ENCODE peak calls at places on chromosomes 12 and 14, in five cellular contexts. F is endothelial cell of umbilical vein, B is lung, X is IMR-90, D is adrenal gland. M is an unnamed sample. For H3K4me1, the result is how much of the 10 kb centered on the place peaks cover.

GRCh38 chr12:97960225-97960624 is 497.6 kb downstream of the RMST start:
- DNase-seq in F (no peak), B (no peak), X (no peak), D (no peak), M (peak)

GRCh38 chr14:23339506-23340268 is 13.0 kb downstream of the SLC22A17 start:
- DNase-seq in F (no peak), B (no peak), X (no peak), D (no peak), M (no peak)

GRCh38 chr12:96015672-96016071 is 19.5 kb upstream of the HAL start:
- DNase-seq in F (peak), B (no peak), X (peak), D (peak), M (peak)

GRCh38 chr14:64673748-64674147 is 30.5 kb upstream of the PLEKHG3 start:
- DNase-seq in F (no peak), B (no peak), X (no peak), D (no peak), M (no peak)

GRCh38 chr12:2640709-2641108 is 154.1 kb upstream of the FKBP4 start:
- DNase-seq in F (peak), B (peak), X (peak), D (peak), M (peak)

GRCh38 chr14:84584526-84584925 is 945.4 kb upstream of the FLRT2 start:
- DNase-seq in F (no peak), B (no peak), X (no peak), D (no peak), M (no peak)

GRCh38 chr14:75861161-75861621 is 120.6 kb downstream of the TGFB3 start:
- DNase-seq in F (no peak), B (no peak), X (peak), D (no peak), M (peak)

GRCh38 chr12:65335021-65335714 is 56.7 kb downstream of the MSRB3 start:
- DNase-seq in F (peak), B (no peak), X (peak), D (no peak), M (no peak)

GRCh38 chr12:108828774-108829173 is 28.6 kb downstream of the SSH1 start:
- DNase-seq in F (peak), B (no peak), X (peak), D (no peak), M (no peak)
- H3K4me1 ChIP-seq in F (half or more), B (half or more), X (under half), D (under half), M (under half)

GRCh38 chr12:18415227-18415626 is 153.9 kb downstream of the PIK3C2G start:
- DNase-seq in F (no peak), B (no peak), X (no peak), D (no peak), M (no peak)
- TF ChIP-seq CTCF in F (no peak), B (no peak), X (no peak), D (no peak), M (peak)

DNA sequence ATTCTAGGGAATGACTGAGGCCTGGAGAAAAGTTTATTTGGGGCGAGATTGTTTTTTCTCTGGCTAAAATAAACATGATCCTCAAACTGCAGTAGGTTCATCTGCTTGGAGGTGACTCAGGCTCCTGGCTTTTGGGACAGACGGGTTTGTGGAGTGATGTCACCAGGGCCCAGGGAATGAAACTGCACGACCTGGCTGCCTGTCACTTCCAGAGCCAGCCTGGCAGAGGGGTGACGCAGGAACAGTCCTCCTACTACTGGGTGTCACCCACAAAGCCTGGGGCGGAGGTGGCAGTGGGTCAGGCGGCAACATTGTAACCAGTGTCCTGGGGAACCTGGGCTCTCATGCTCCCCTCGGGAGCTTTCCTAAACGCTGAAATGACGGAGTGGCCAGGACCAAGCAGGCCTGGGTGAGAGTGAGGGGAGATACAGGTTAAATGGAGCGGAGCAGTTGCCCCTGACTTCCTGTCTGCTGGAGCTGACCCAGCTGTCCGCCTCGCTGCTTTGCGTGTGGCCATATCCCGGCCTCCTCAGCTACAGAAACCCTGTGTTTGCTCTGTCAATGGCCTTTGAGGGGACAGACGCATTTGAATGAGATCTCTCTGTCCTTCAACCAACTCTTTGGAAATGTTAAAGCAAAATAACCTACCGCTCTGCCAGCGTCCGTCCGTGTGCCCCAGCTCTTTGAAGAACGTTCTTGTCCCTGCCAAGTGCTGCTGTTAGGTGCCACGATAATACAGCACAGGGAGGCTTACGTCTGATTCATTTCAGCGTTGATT is 6.5 kb downstream of the HIP1R start:
- DNase-seq in F (no peak), B (no peak), X (peak), D (peak), M (peak)
- H3K4me1 ChIP-seq in F (under half), B (under half), X (under half), D (under half), M (under half)

GRCh38 chr14:52661314-52661713 is 34.0 kb downstream of the ERO1A start:
- DNase-seq in F (no peak), B (no peak), X (no peak), D (no peak), M (no peak)
- TF ChIP-seq CTCF in F (no peak), B (no peak), X (no peak), D (no peak), M (no peak)

DNA sequence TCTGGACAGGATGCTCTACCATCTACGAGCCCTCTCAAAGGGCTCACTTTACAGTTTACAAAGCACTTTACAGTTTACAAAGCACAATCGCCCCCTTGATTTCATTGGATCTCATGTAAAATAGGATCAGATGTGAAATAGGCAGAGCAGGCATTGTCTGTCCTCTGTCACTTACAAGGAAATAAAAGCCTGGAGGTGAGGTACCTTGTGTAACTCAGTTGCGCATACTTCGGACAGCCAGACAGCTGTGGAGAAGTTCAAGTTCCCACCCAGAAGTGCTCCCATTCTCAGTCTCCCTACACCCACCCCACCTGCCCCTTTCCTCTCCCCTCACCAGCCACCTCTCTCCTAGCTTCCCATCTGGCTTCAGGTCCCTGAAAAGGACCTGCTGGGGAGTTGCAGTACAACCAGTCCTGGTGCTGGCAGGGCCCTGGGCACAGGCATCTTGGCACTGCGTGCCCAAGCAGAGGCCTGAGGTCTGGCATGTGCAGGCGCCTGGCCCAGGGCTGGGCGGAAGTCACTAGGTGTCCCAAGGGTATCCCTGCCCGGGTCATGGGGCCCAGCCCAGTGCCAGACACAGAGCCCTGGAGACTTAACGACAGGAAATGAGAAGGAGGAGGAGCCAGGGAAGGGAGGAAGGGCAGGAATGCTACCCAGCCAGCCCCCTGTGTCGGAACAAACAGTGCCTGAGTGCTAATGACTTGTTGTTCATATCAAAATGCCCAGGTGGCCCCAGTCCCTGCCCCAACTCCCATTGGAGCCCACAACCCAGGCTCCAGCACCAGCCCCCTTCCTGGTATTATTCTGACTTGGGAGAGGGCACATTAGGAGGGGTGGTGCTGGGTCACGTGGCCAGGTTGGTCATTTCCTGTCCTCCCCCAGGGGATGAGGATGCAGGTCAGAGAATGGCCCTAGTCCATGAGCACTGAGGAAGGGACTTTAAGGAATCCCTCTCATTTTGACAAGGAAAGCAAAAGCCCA is 5.4 kb downstream of the RAPGEF3 start:
- DNase-seq in F (peak), B (peak), X (no peak), D (no peak), M (peak)
- H3K4me1 ChIP-seq in F (half or more), B (under half), X (under half), D (under half), M (under half)

GRCh38 chr14:90281261-90281660 is 24.9 kb downstream of the PSMC1 start:
- DNase-seq in F (peak), B (no peak), X (peak), D (no peak), M (no peak)
- TF ChIP-seq CTCF in F (no peak), B (no peak), X (no peak), D (no peak), M (no peak)

GRCh38 chr12:56121204-56121870 is 3.3 kb downstream of the ZC3H10 start:
- DNase-seq in F (no peak), B (no peak), X (no peak), D (peak), M (no peak)

GRCh38 chr12:56118688-56119045 is 601 bp downstream of the ZC3H10 start:
- DNase-seq in F (no peak), B (no peak), X (no peak), D (no peak), M (no peak)

GRCh38 chr12:56119361-56119796 is 1.3 kb downstream of the ZC3H10 start:
- DNase-seq in F (peak), B (peak), X (peak), D (peak), M (peak)

GRCh38 chr12:56117778-56118687 is at the start of gene ZC3H10:
- DNase-seq in F (peak), B (peak), X (peak), D (peak), M (peak)

DNA sequence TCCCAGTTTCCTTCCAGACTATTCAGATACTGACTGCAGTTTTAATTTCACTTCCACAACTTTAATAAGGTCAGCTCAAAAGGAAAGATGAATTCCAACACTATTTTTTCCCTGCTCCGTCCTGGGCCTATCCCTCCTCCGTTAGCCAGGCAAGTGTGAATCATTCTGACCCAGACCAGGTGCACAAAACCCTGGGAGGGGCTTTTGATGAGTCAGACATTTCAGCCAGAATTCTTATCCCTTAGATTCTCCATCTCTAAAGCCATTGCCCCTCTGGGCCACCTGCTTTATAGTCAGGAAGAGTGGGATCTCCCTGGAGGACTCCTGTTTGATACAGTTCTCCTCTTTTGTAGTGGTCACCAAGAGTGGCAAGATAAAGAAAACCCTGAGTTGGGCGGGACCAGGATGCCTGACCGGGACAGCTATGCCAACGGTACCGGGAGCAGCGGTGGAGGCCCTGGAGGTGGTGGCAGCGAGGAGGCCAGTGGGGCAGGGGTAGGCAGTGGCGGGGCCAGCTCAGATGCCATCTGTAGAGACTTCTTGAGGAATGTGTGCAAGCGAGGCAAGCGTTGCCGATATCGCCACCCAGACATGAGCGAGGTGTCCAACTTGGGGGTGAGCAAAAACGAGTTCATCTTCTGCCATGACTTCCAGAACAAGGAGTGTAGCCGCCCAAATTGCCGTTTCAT is 2.2 kb downstream of the ZC3H10 start:
- DNase-seq in F (no peak), B (no peak), X (peak), D (peak), M (no peak)
- H3K4me1 ChIP-seq in F (under half), B (under half), X (under half), D (under half), M (under half)

DNA sequence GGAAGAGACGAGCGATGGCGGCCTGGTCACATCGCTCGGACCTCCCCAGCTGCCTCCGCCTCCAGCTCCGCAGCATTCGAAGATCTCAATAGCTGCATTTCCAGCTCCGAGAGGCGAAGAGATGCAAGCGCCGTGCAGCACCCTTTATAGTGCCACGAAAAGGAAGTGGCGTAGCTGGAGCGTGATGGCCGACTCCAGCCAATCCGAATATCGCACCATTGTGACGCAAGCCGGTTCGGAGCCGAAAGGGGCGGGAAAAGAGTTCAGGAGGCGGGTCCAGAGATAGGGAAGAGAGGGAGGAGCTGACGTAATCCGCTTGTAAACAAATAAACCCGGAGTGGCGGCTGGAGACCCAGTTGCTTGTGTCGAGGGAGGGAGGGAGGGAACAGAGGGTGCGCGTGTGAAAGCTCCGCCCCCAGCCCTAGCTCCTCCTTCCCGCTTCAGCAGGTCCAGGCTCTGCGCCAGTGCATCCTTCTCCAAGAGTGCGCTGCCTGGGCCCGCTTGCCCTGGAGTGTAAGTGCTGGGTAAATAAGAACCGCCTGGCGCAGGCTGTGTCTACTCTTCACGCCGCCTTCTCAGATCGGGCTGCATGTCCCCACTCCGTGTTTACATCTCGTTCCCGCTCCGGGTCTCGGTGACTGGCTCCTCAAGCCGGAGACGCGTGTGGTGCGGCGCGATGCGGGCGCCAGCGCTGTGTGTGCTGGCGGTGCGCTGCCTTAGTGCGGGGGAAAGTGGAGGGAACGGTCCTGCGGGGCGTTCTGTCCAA is at the start of gene BTG1:
- DNase-seq in F (peak), B (peak), X (peak), D (peak), M (peak)
- TF ChIP-seq CTCF in F (peak), B (no peak), X (peak), D (no peak), M (no peak)

GRCh38 chr12:55739025-55739378 is 3.9 kb upstream of the GDF11 start:
- DNase-seq in F (no peak), B (no peak), X (no peak), D (no peak), M (no peak)

GRCh38 chr12:55742719-55743130 is at the start of gene GDF11:
- DNase-seq in F (peak), B (peak), X (peak), D (peak), M (peak)

GRCh38 chr12:55743967-55744931 is 1.3 kb downstream of the GDF11 start:
- DNase-seq in F (peak), B (no peak), X (no peak), D (no peak), M (peak)

GRCh38 chr12:55743131-55743921 is 404 bp downstream of the GDF11 start:
- DNase-seq in F (peak), B (no peak), X (peak), D (peak), M (peak)

DNA sequence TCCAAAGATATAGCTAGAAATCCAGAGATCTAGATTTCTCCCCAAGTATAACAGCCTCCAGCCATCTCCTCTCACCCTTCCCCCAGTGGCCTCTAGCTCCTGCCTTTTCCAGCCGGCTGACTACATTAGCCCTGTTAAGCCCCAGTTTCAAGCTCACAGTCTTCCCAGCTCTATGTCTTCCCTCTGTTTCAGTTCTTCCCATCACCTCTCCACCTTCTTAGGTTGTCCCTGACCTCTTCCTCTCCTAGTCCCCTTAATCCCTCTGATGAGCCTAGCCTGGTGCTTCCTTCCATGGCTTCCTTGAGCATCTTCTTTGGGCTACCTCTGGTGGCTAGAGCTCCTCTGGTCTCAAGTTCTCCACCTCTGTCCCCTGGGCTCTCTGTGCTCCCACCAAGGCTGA is 944 bp upstream of the GDF11 start:
- DNase-seq in F (no peak), B (no peak), X (no peak), D (no peak), M (no peak)
- H3K4me1 ChIP-seq in F (under half), B (under half), X (under half), D (under half), M (under half)

DNA sequence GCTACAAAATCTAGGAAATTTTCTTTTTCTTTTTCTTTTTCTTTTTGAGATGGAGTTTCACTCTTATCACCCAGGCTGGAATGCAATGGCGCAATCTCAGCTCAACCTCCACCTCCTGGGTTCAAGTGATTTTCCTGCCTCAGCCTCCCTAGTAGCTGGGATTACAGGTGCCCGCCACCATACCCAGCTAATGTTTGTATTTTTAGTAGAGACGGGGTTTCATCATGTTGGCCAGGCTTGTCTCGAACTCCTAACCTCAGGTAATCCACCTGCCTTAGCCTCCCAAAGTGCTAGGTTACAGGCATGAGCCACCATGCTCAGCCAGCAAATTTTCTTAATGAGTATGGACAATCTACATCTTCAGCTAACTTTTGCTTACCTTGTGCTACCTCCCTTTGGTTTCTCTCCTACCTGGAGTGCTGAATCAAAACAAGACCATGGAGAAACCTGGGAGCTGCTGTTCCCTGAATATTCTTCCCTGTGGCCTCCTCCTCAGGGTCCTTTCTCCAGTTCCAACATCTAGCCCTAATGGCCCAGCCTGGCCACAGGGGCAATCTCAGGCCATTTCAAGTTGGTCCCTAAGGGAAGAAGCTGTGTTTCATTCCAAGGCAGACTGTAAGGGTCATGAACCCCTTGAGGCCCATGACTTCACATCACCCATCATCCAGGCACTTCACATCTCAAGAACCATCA is 74.6 kb upstream of the EGLN3 start:
- DNase-seq in F (no peak), B (no peak), X (no peak), D (no peak), M (no peak)
- TF ChIP-seq CTCF in F (no peak), B (no peak), X (no peak), D (no peak), M (no peak)